ENCODE peak calls at places on chromosomes 5 and 9, in six cellular contexts. P is nephron progenitor cell; V is AG08395; W is effector memory CD4-positive, alpha-beta T cell; B is germinal center; A is T follicular helper cell. R is an unnamed sample.
A peak's percentile ranks its signal among the peaks of the same experiment; 100 is the strongest.

GRCh38 chr5:125262782-125263181 is 516.3 kb upstream of the ZNF608 start:
- DNase-seq in B (no peak), V (no peak), P (no peak), W (no peak), A (no peak), R (no peak)

GRCh38 chr5:169302046-169302445 is 1.1 kb upstream of the SLIT3 start:
- DNase-seq in P (no peak), B (no peak), V (no peak), W (no peak), A (no peak), R (no peak)

GRCh38 chr5:173293817-173294672 is 34.2 kb downstream of the STC2 start:
- DNase-seq in B (peak; percentile 67), W (peak; percentile 37), P (peak; percentile 88), V (peak; percentile 84), A (peak; percentile 37), R (peak; percentile 9)

GRCh38 chr9:14563902-14564578 is 129.2 kb downstream of the ZDHHC21 start:
- DNase-seq in V (no peak), A (no peak), P (peak; percentile 33), B (no peak), W (no peak), R (no peak)

GRCh38 chr5:117888688-117889087 is 1099.7 kb downstream of the DTWD2 start:
- DNase-seq in V (no peak), P (no peak), B (no peak), W (no peak), A (no peak), R (no peak)

GRCh38 chr9:87567566-87567965 is 69.9 kb downstream of the DAPK1 start:
- DNase-seq in B (no peak), V (peak; percentile 77), P (no peak), W (no peak), A (no peak), R (no peak)

GRCh38 chr5:167743685-167744084 is 547.8 kb upstream of the WWC1 start:
- DNase-seq in P (no peak), B (no peak), V (peak; percentile 88), A (no peak), W (no peak), R (no peak)

GRCh38 chr9:135504262-135505229 is 4.1 kb downstream of the MRPS2 start:
- DNase-seq in W (peak; percentile 17), V (peak; percentile 77), A (peak; percentile 33), P (peak; percentile 66), B (peak; percentile 75), R (no peak)

GRCh38 chr9:107215381-107215780 is 67.7 kb upstream of the RAD23B start:
- DNase-seq in P (no peak), B (no peak), W (no peak), V (peak; percentile 43), A (no peak), R (no peak)

GRCh38 chr5:107553063-107553676 is 117.6 kb downstream of the EFNA5 start:
- DNase-seq in V (peak; percentile 50), P (peak; percentile 39), W (no peak), B (no peak), A (no peak), R (no peak)

GRCh38 chr9:16136961-16137360 is 584.1 kb downstream of the CCDC171 start:
- DNase-seq in V (peak; percentile 10), P (no peak), W (no peak), A (no peak), B (no peak), R (no peak)

GRCh38 chr9:101271102-101271501 is 113.7 kb downstream of the BAAT start:
- DNase-seq in B (no peak), A (no peak), V (no peak), P (no peak), W (no peak), R (no peak)

GRCh38 chr5:141875795-141876627 is 2.2 kb downstream of the PCDH1 start:
- DNase-seq in B (no peak), V (no peak), A (no peak), W (no peak), P (peak; percentile 54), R (no peak)

GRCh38 chr9:136821333-136822031 is 13.7 kb downstream of the RABL6 start:
- DNase-seq in P (peak; percentile 58), A (no peak), B (no peak), W (no peak), V (peak; percentile 26), R (no peak)

GRCh38 chr5:56640763-56641406 is 174.5 kb upstream of the MAP3K1 start:
- DNase-seq in V (no peak), A (no peak), B (peak; percentile 24), W (no peak), P (no peak), R (no peak)

GRCh38 chr9:34505370-34506120 is 17.2 kb downstream of the ENHO start:
- DNase-seq in W (no peak), V (no peak), A (no peak), P (no peak), B (no peak), R (no peak)

GRCh38 chr5:59275537-59276276 is 617.8 kb downstream of the PDE4D start:
- DNase-seq in W (no peak), V (peak; percentile 5), B (peak; percentile 5), P (peak; percentile 36), A (no peak), R (no peak)

GRCh38 chr5:93632327-93632726 is 49.3 kb downstream of the NR2F1 start:
- DNase-seq in B (no peak), V (no peak), A (no peak), P (no peak), W (no peak), R (no peak)

GRCh38 chr9:84296146-84296843 is 44.3 kb downstream of the SLC28A3 start:
- DNase-seq in A (no peak), B (no peak), W (no peak), P (no peak), V (peak; percentile 52), R (peak; percentile 1)

GRCh38 chr9:133478851-133479711 is at the start of gene SLC2A6:
- DNase-seq in V (peak; percentile 96), P (peak; percentile 93), W (peak; percentile 78), B (peak; percentile 94), A (peak; percentile 70), R (peak; percentile 76)

GRCh38 chr9:129254566-129255287 is 76.7 kb upstream of the IER5L start:
- DNase-seq in A (no peak), P (no peak), B (no peak), W (no peak), V (no peak), R (no peak)

GRCh38 chr5:56412601-56413379 is 179.7 kb upstream of the ANKRD55 start:
- DNase-seq in V (no peak), A (no peak), W (no peak), P (no peak), B (peak; percentile 63), R (no peak)

GRCh38 chr9:89440951-89441654 is 56.8 kb downstream of the SEMA4D start:
- DNase-seq in A (no peak), V (peak; percentile 22), W (no peak), P (no peak), B (no peak), R (no peak)

GRCh38 chr5:138978085-138978484 is 103.0 kb upstream of the LRRTM2 start:
- DNase-seq in P (no peak), V (peak; percentile 30), B (no peak), A (no peak), W (no peak), R (no peak)

GRCh38 chr5:154157483-154158378 is 32.8 kb upstream of the GALNT10 start:
- DNase-seq in P (no peak), A (no peak), B (peak; percentile 18), W (no peak), V (no peak), R (no peak)

GRCh38 chr5:138469540-138470321 is 4.5 kb downstream of the EGR1 start:
- DNase-seq in B (no peak), W (no peak), P (no peak), V (no peak), A (no peak), R (no peak)

GRCh38 chr5:79932510-79933504 is 58.3 kb downstream of the MTX3 start:
- DNase-seq in A (no peak), B (no peak), V (peak; percentile 84), W (no peak), P (no peak), R (no peak)

GRCh38 chr9:32412440-32412839 is 28.0 kb downstream of the ACO1 start:
- DNase-seq in A (no peak), P (no peak), V (no peak), W (no peak), B (no peak), R (no peak)

GRCh38 chr9:91428927-91429351 is 5.3 kb upstream of the NFIL3 start:
- DNase-seq in V (no peak), B (no peak), P (no peak), W (no peak), A (no peak), R (no peak)

GRCh38 chr9:111356567-111357244 is 26.7 kb upstream of the OR2K2 start:
- DNase-seq in A (no peak), B (no peak), P (peak; percentile 2), V (peak; percentile 92), W (no peak), R (no peak)

GRCh38 chr5:98796197-98796972 is 22.9 kb downstream of the RGMB start:
- DNase-seq in P (peak; percentile 54), A (peak; percentile 21), W (peak; percentile 9), V (peak; percentile 72), B (peak; percentile 58), R (no peak)

GRCh38 chr5:58787982-58788381 is 205.1 kb downstream of the RAB3C start:
- DNase-seq in W (no peak), A (no peak), B (no peak), P (no peak), V (no peak), R (no peak)

GRCh38 chr9:88971131-88971960 is 19.9 kb upstream of the S1PR3 start:
- DNase-seq in W (no peak), B (no peak), V (no peak), P (no peak), A (no peak), R (no peak)

GRCh38 chr9:1913931-1914330 is 101.2 kb upstream of the SMARCA2 start:
- DNase-seq in B (no peak), V (no peak), W (no peak), P (no peak), A (no peak), R (no peak)

GRCh38 chr5:127615916-127616315 is 33.0 kb upstream of the CTXN3 start:
- DNase-seq in B (no peak), W (no peak), P (no peak), V (peak; percentile 5), A (no peak), R (no peak)

GRCh38 chr5:173963867-173964429 is 25.0 kb upstream of the C5orf47 start:
- DNase-seq in A (no peak), P (peak; percentile 40), V (no peak), W (no peak), B (no peak), R (no peak)

GRCh38 chr5:56812110-56812509 is 3.2 kb upstream of the MAP3K1 start:
- DNase-seq in V (no peak), P (no peak), W (no peak), A (no peak), B (no peak), R (no peak)